ENCODE peak calls at places on chromosome 2, in ten cellular contexts. W, I, A, M, O, H, G, Y, N and F are unnamed samples.

GRCh38 chr2:14756122-14756541 is 123.6 kb downstream of the LRATD1 start:
- DNase-seq in W (no peak), I (no peak), A (no peak), M (no peak), O (no peak), H (peak), G (no peak), Y (peak), N (peak), F (no peak)

GRCh38 chr2:201971516-201972228 is 62.0 kb upstream of the FZD7 start:
- DNase-seq in W (no peak), I (no peak), A (no peak), M (no peak), O (no peak), H (peak), G (no peak), Y (no peak), N (peak), F (no peak)

GRCh38 chr2:172458561-172459124 is 31.3 kb downstream of the ITGA6 start:
- DNase-seq in W (no peak), I (no peak), A (no peak), M (no peak), O (no peak), H (no peak), G (no peak), Y (no peak), N (no peak), F (no peak)

GRCh38 chr2:18498531-18498930 is 61.9 kb downstream of the RDH14 start:
- DNase-seq in W (no peak), I (no peak), A (no peak), M (no peak), O (no peak), H (no peak), G (no peak), Y (no peak), N (peak), F (peak)

GRCh38 chr2:2662847-2663356 is 331.8 kb upstream of the MYT1L start:
- DNase-seq in W (no peak), I (no peak), A (no peak), M (no peak), O (no peak), H (no peak), G (no peak), Y (no peak), N (no peak), F (no peak)

GRCh38 chr2:26080356-26080755 is 46.5 kb downstream of the RAB10 start:
- DNase-seq in W (no peak), I (no peak), A (no peak), M (no peak), O (no peak), H (peak), G (no peak), Y (no peak), N (no peak), F (no peak)

GRCh38 chr2:61247204-61247812 is 85.3 kb downstream of the C2orf74 start:
- DNase-seq in W (no peak), I (no peak), A (no peak), M (no peak), O (no peak), H (peak), G (no peak), Y (no peak), N (peak), F (no peak)

GRCh38 chr2:185291035-185291647 is 447.5 kb upstream of the FSIP2 start:
- DNase-seq in W (peak), I (peak), A (no peak), M (no peak), O (no peak), H (peak), G (peak), Y (no peak), N (peak), F (peak)

GRCh38 chr2:75640621-75641121 is 5.9 kb upstream of the MRPL19 start:
- DNase-seq in W (peak), I (peak), A (no peak), M (peak), O (peak), H (peak), G (peak), Y (no peak), N (peak), F (peak)

GRCh38 chr2:233084488-233084887 is 24.3 kb downstream of the INPP5D start:
- DNase-seq in W (no peak), I (no peak), A (no peak), M (peak), O (peak), H (no peak), G (no peak), Y (no peak), N (no peak), F (no peak)

GRCh38 chr2:181275643-181276070 is 181.5 kb upstream of the ITGA4 start:
- DNase-seq in W (no peak), I (peak), A (no peak), M (no peak), O (peak), H (no peak), G (no peak), Y (no peak), N (no peak), F (no peak)

GRCh38 chr2:176827269-176827668 is 385.3 kb upstream of the HNRNPA3 start:
- DNase-seq in W (no peak), I (no peak), A (no peak), M (peak), O (no peak), H (no peak), G (no peak), Y (no peak), N (no peak), F (no peak)

GRCh38 chr2:226295123-226295522 is 504.5 kb downstream of the IRS1 start:
- DNase-seq in W (no peak), I (no peak), A (no peak), M (no peak), O (no peak), H (no peak), G (no peak), Y (no peak), N (no peak), F (no peak)

GRCh38 chr2:10956006-10956790 is 44.5 kb downstream of the KCNF1 start:
- DNase-seq in W (no peak), I (no peak), A (no peak), M (no peak), O (no peak), H (no peak), G (no peak), Y (no peak), N (no peak), F (no peak)

GRCh38 chr2:170819941-170820646 is 3.4 kb downstream of the GAD1 start:
- DNase-seq in W (no peak), I (peak), A (no peak), M (no peak), O (no peak), H (no peak), G (no peak), Y (no peak), N (no peak), F (no peak)